ENCODE peak calls at places on chromosomes 16 and 17, in eight cellular contexts. N is thoracic aorta, K is ovary, B is uterus, Y is lung, U is hepatocyte, H is PC-3, M is mammary epithelial cell. G is an unnamed sample.

GRCh38 chr17:79627184-79627765 is 16.4 kb upstream of the RBFOX3 start:
- DNase-seq in N (no peak), K (no peak), B (peak), Y (no peak), U (no peak), H (no peak), M (no peak), G (no peak)

GRCh38 chr16:48499822-48500440 is 110.0 kb downstream of the N4BP1 start:
- DNase-seq in N (no peak), K (peak), B (peak), Y (no peak), U (peak), H (peak), M (peak), G (peak)

GRCh38 chr16:58160855-58161254 is 31.7 kb upstream of the CFAP20 start:
- DNase-seq in N (no peak), K (no peak), B (no peak), Y (no peak), U (no peak), H (no peak), M (no peak), G (no peak)

GRCh38 chr16:23448392-23448791 is 4.6 kb downstream of the COG7 start:
- DNase-seq in N (no peak), K (no peak), B (no peak), Y (no peak), U (no peak), H (no peak), M (no peak), G (no peak)

GRCh38 chr17:16171613-16172012 is 43.7 kb downstream of the NCOR1 start:
- DNase-seq in N (no peak), K (no peak), B (no peak), Y (peak), U (peak), H (peak), M (no peak), G (no peak)

GRCh38 chr17:56887105-56887504 is 26.7 kb downstream of the TRIM25 start:
- DNase-seq in N (no peak), K (no peak), B (no peak), Y (no peak), U (no peak), H (no peak), M (peak), G (no peak)

GRCh38 chr17:50297407-50297865 is 23.2 kb downstream of the TMEM92 start:
- DNase-seq in N (peak), K (peak), B (peak), Y (peak), U (peak), H (peak), M (no peak), G (no peak)

GRCh38 chr17:47895254-47895855 is 681 bp upstream of the SP2 start:
- DNase-seq in N (no peak), K (no peak), B (no peak), Y (peak), U (peak), H (peak), M (peak), G (no peak)

GRCh38 chr17:72116692-72117469 is 3.9 kb upstream of the SOX9 start:
- DNase-seq in N (no peak), K (no peak), B (no peak), Y (no peak), U (peak), H (no peak), M (peak), G (no peak)

GRCh38 chr17:32558997-32559650 is 72.3 kb downstream of the CDK5R1 start:
- DNase-seq in N (no peak), K (no peak), B (no peak), Y (no peak), U (no peak), H (no peak), M (peak), G (no peak)

GRCh38 chr16:70698901-70699300 is 13.0 kb upstream of the MTSS2 start:
- DNase-seq in N (no peak), K (no peak), B (no peak), Y (no peak), U (no peak), H (no peak), M (no peak), G (no peak)

GRCh38 chr16:52294660-52295059 is 252.3 kb downstream of the TOX3 start:
- DNase-seq in N (no peak), K (no peak), B (no peak), Y (no peak), U (no peak), H (no peak), M (no peak), G (no peak)

GRCh38 chr16:4306439-4307214 is 9.2 kb upstream of the GLIS2 start:
- DNase-seq in N (no peak), K (no peak), B (peak), Y (no peak), U (peak), H (no peak), M (no peak), G (no peak)

GRCh38 chr16:17768257-17768656 is 297.5 kb upstream of the XYLT1 start:
- DNase-seq in N (no peak), K (no peak), B (no peak), Y (no peak), U (no peak), H (no peak), M (peak), G (no peak)

GRCh38 chr17:39753514-39754160 is 15.9 kb downstream of the GRB7 start:
- DNase-seq in N (no peak), K (no peak), B (no peak), Y (peak), U (peak), H (peak), M (no peak), G (no peak)

GRCh38 chr16:11604783-11605563 is 18.3 kb upstream of the LITAF start:
- DNase-seq in N (peak), K (peak), B (peak), Y (no peak), U (peak), H (no peak), M (no peak), G (peak)

GRCh38 chr17:72922223-72922622 is 170.3 kb downstream of the SLC39A11 start:
- DNase-seq in N (no peak), K (no peak), B (no peak), Y (no peak), U (no peak), H (no peak), M (no peak), G (no peak)

GRCh38 chr17:66964930-66965800 is 658 bp downstream of the CACNG4 start:
- DNase-seq in N (no peak), K (no peak), B (no peak), Y (no peak), U (peak), H (peak), M (no peak), G (no peak)

GRCh38 chr16:85460983-85461813 is 151.9 kb upstream of the GSE1 start:
- DNase-seq in N (no peak), K (peak), B (peak), Y (peak), U (peak), H (peak), M (peak), G (peak)

GRCh38 chr17:69326302-69327059 is 452 bp downstream of the ABCA5 start:
- DNase-seq in N (peak), K (no peak), B (no peak), Y (no peak), U (peak), H (peak), M (peak), G (no peak)

DNA sequence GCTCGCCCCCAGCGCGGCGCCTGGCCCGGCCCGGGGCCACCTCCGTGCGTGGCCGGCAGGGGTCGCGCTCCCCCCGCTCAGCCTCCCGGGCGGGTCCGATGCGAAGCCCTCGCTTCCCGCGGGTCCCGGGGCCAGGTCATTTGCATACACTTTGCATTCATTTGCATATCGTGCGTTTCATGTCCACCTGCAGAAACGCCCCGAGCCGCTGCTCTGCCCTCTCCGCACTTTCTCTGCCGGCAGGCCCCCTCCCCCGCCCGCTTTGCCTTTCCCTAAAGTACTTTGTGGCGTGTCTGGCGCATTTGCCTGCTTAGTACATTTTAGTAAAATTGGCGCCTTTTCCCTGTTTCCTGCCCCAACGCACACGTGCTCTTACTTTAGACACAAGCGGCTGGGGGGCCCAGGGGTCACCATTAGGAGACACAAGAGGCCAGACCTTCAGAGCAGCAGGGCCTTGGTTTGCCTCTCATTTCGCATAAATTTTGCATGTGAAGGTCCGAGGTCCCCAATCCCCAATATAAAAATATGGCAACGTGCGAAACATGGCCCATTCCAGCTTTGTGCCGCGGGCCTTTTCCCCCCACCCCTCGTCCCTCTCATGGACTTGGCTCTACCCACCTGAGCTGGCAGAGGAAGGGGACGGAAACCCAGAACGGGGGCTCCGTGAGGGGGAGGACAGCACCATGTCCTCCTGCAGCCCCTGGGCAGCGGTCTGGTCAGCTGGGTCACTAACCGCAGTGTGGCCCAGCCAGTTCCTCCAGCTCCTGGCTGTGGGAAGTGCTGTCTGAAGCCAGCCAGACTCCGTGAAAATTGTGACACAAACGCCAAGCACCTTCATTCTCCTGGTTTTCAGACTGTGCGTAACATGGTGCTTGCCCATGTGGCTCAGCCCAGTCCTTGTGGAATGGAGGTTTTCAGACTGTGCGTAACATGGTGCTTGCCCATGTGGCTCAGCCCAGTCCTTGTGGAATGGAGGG is 34.8 kb downstream of the CBFA2T3 start:
- DNase-seq in N (no peak), K (peak), B (no peak), Y (peak), U (peak), H (no peak), M (no peak), G (no peak)
- H3K4me3 ChIP-seq in N (peak), K (no peak), B (peak), Y (no peak), U (no peak), H (no peak), M (no peak), G (no peak)

GRCh38 chr16:752008-752315 is 8.6 kb upstream of the MSLN start:
- DNase-seq in N (no peak), K (no peak), B (no peak), Y (no peak), U (no peak), H (no peak), M (no peak), G (no peak)
- H3K27ac ChIP-seq in N (no peak), K (no peak), B (no peak), Y (no peak), U (no peak), H (no peak), M (no peak), G (no peak)

DNA sequence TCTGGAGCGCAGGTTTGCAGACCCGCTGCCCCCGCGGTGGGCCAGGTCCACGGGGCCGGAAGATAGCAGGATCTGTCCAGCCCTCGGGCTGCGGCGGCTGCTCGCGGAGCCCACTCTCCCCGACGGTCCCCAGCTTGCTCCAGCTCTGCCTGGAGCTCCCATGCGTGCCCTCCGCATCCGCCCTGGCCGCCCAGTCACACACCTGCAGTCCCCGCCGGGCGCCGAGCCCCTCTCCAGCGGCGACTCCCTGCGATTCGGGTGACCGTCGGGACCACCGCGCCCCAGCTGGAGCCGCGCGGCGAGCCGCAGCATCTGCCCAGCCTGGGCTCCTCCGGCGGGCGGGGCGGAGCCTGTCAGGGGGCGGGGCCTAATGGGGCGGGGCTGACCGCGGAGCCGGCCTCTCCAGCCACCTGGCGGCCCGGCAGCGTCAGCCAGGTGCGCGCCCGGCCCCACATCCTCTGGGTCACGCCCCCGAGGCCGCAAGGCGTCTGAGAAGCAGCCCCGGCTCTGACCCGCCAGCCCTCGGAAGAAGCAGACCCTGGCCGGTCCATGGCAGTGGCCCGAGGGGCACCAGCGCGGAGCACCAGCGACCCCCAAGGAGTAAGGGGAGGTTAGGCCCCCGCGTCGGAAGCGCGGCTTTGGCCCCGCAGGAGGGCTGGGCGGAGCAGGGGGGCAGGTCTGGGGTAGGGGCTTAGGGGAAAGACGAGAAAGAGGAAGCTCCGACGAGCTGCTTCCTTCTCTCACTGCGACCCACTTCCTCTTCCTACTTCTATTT is at the start of gene PIK3R5:
- DNase-seq in N (no peak), K (no peak), B (no peak), Y (peak), U (peak), H (no peak), M (peak), G (no peak)
- TF ChIP-seq CTCF in N (no peak), K (no peak), B (no peak), Y (no peak), U (no peak), H (no peak), M (no peak), G (no peak)

DNA sequence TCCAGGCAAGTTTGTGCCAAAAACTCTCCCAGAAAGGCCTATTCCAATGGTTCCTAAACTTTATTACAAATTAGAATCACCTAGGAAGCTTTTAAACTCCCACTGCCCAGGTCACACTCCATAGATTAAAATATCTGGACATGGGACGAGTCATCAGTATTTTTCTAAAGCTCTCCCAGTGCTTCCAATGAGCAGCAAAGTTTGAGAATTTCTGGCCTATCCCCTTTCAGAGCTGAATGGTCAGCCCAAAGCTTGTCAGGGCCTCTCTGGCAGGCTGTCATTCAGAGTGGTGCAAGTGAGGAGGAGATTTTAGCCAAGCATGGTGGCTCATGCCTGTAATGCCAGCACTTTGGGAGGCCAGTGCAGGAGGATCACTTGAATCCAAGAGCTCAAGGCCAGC is 2.4 kb downstream of the BCL6B start:
- DNase-seq in N (no peak), K (no peak), B (no peak), Y (no peak), U (no peak), H (no peak), M (no peak), G (no peak)
- H3K4me3 ChIP-seq in N (no peak), K (no peak), B (no peak), Y (peak), U (no peak), H (no peak), M (no peak), G (no peak)

DNA sequence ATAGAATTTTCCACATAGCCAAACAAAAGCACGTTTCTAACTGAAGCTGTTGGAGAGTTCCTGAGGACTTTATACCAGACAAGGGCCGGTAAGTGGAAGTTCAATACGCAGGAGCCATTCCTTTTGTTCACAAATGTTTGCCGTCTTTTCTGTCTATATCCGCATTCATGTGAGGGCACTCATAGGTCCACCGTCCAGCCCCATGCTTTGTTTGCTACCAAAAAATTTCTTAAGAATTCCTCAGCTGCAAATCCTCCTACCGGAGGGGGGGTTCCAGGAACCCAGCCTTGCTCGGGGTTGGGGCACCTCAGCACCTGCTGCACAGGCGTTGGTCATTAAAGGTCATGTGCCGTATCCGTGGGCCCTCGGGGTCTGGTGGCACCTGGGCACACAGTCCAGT is 276.8 kb downstream of the SEC14L1 start:
- DNase-seq in N (no peak), K (no peak), B (no peak), Y (no peak), U (no peak), H (no peak), M (no peak), G (no peak)
- H3K27ac ChIP-seq in N (no peak), K (no peak), B (no peak), Y (no peak), U (peak), H (no peak), M (no peak), G (no peak)

GRCh38 chr17:61312406-61313295 is 87.0 kb upstream of the TBX2 start:
- DNase-seq in N (no peak), K (no peak), B (no peak), Y (no peak), U (no peak), H (no peak), M (no peak), G (no peak)
- TF ChIP-seq CTCF in N (no peak), K (no peak), B (no peak), Y (no peak), U (no peak), H (no peak), M (no peak), G (no peak)

GRCh38 chr17:55266958-55267688 is 2.4 kb downstream of the HLF start:
- DNase-seq in N (no peak), K (no peak), B (no peak), Y (no peak), U (no peak), H (no peak), M (no peak), G (no peak)

GRCh38 chr17:55264640-55265298 is at the start of gene HLF:
- DNase-seq in N (no peak), K (peak), B (peak), Y (peak), U (peak), H (peak), M (peak), G (no peak)

GRCh38 chr17:55265434-55266021 is 768 bp downstream of the HLF start:
- DNase-seq in N (no peak), K (peak), B (peak), Y (no peak), U (no peak), H (no peak), M (no peak), G (no peak)

GRCh38 chr17:55267777-55268648 is 3.3 kb downstream of the HLF start:
- DNase-seq in N (no peak), K (no peak), B (no peak), Y (no peak), U (no peak), H (no peak), M (no peak), G (no peak)

GRCh38 chr17:55266051-55266957 is 1.5 kb downstream of the HLF start:
- DNase-seq in N (no peak), K (peak), B (peak), Y (no peak), U (no peak), H (no peak), M (no peak), G (no peak)
- H3K4me3 ChIP-seq in N (peak), K (peak), B (peak), Y (peak), U (no peak), H (no peak), M (no peak), G (no peak)

DNA sequence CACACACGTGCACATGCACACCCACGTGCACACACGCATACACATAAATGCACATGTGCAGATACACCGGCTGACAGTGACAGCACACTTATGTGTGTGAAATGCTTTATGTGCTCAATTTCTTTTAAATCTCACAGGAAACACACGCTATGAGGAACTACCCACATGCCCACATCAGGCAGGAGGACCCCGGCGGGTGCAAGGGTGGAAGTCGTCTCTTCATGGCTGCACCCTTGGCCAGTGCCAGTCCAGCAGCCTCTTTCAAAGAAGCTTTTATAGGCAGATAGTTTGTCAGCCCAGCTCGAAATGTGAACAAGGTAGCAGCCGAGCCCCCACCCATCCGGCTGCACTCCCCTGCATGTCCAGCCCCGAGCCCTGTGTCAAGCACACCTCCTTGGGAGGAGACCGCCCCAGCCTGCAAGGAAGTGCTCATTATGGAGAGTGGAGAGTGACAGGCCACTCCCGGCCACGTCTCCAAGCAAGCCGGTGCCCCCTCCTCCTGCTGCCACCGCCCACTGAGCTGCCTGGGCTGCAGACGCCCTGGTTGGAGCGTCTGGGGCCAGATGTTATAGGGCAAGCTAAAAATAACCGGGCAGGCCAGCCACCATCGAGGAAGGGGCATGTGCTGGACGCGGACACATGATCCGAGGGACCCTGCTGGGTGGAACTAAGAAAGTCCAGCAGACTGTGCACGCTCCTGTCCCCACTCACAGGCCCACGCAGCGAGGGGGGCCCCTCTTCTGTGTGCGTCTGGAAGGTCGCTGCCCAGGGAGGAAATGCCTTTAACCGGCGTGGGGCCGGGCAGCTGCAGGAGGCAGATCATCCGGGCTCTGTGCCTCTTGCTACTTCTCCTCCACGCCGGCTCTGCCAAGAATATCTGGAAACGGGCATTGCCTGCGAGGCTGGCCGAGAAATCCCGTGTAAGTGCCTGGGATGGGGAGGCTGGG is at the start of gene WFDC1:
- DNase-seq in N (no peak), K (peak), B (peak), Y (no peak), U (peak), H (no peak), M (no peak), G (no peak)
- H3K27ac ChIP-seq in N (no peak), K (no peak), B (no peak), Y (no peak), U (peak), H (no peak), M (no peak), G (peak)

G was measured in AG04450.